ENCODE peak calls at places on chromosomes 13 and 19, in five cellular contexts. N is fibroblast of pulmonary artery, U is GM13977, A is neural progenitor cell, P is hepatocyte. O is an unnamed sample.

GRCh38 chr19:4456843-4457653 is 546 bp downstream of the UBXN6 start:
- DNase-seq in N (peak; percentile 70), U (peak; percentile 88), A (peak; percentile 93), P (peak; percentile 86), O (peak; percentile 86)

GRCh38 chr19:4233282-4233853 is 4.0 kb downstream of the EBI3 start:
- DNase-seq in N (peak; percentile 33), U (peak; percentile 55), A (peak; percentile 52), P (peak; percentile 25), O (peak; percentile 83)

GRCh38 chr13:41842029-41842428 is 118.9 kb downstream of the VWA8 start:
- DNase-seq in N (peak; percentile 73), U (no peak), A (no peak), P (peak; percentile 31), O (no peak)

GRCh38 chr19:14494910-14495677 is 833 bp downstream of the GIPC1 start:
- DNase-seq in N (no peak), U (peak; percentile 43), A (no peak), P (no peak), O (no peak)

GRCh38 chr13:98892821-98893220 is 85.0 kb downstream of the DOCK9 start:
- DNase-seq in N (no peak), U (no peak), A (peak; percentile 23), P (no peak), O (no peak)

GRCh38 chr19:55667958-55668357 is 7.1 kb upstream of the EPN1 start:
- DNase-seq in N (no peak), U (no peak), A (no peak), P (peak; percentile 81), O (no peak)

GRCh38 chr13:29402168-29402621 is 193.3 kb downstream of the SLC7A1 start:
- DNase-seq in N (peak; percentile 7), U (no peak), A (no peak), P (peak; percentile 65), O (no peak)

GRCh38 chr19:49422407-49423277 is 599 bp downstream of the PTH2 start:
- DNase-seq in N (peak; percentile 26), U (peak; percentile 68), A (peak; percentile 92), P (peak; percentile 41), O (peak; percentile 86)

GRCh38 chr13:100301418-100301817 is 212.5 kb downstream of the PCCA start:
- DNase-seq in N (peak; percentile 6), U (no peak), A (no peak), P (no peak), O (peak; percentile 33)

GRCh38 chr13:44404261-44405139 is 30.9 kb downstream of the SERP2 start:
- DNase-seq in N (no peak), U (no peak), A (peak; percentile 40), P (peak; percentile 56), O (no peak)

DNA sequence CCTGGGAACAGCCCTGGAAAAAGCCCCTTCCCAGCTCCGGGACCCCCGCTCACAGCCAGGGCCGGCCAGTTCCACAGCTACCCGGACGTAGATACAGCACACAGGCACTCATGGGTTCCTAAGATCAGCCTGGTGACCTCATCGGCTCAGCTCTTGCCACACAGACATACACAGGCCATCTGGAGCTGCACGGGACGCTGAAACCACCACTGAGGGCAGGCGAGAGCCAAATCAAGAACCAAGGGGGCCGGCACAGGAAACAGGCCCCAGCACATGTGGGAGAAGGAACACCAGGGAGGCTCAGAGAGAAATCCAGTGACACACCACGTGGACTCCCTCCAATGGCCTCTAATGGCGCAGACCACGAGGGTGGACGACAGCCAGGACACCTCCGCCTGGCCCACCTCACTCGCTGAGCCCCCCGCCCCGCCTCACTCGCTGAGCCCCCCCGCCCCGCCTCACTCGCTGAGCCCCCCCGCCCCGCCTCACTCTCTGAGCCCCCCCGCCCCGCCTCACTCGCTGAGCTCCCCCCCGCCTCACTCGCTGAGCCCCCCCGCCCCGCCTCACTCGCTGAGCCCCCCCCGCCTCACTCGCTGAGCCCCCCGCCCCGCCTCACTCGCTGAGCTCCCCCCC is 69.7 kb upstream of the C13orf46 start:
- DNase-seq in N (peak; percentile 84), U (no peak), A (no peak), P (peak; percentile 65), O (peak; percentile 65)
- TF ChIP-seq CTCF in N (peak; percentile 39), U (no peak), A (no peak), P (no peak), O (no peak)

DNA sequence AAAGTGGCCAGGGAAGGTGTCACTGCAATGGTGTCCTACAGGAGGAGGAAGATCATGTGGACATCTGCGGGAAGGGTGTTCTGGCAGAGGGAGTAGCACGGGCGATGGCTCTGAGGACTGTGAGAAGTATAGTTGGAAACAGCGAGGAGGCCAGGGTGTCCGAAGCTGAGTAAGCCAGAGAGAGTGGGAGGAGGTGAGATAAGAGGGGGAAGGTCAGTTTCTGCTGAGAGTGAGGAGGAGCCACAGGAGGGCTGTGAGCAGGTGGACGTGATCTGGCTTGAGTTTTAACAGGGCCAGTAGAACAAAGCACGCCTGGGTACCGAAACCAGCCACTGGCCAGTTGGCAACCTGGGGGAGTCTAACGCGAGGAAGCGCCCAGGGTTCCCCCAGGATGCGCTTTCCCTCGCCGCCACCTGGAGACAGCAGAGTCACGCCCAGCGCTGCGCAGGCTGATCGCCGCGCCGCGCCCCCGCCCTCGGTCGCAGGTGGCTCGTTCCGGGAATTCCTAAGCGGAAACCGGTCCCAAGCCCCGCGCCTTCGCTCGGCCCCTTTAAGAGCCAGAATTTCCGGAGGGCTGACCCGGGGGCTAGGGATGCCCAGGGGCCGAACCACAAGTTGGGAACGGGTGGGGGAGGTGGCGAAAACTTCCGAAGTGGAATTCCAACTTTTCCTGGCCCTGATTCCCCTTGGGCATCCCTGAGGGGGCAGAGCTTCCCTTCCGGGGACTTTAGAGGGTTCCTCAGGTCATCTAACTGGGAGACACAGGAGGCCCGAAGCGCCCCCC is 1.1 kb upstream of the LSR start:
- DNase-seq in N (no peak), U (peak; percentile 84), A (peak; percentile 98), P (peak; percentile 94), O (peak; percentile 45)
- TF ChIP-seq CTCF in N (no peak), U (peak; percentile 56), A (peak; percentile 50), P (peak; percentile 39), O (no peak)

GRCh38 chr19:5959260-5960004 is 18.5 kb downstream of the RANBP3 start:
- DNase-seq in N (no peak), U (no peak), A (no peak), P (no peak), O (no peak)

GRCh38 chr19:5958851-5959122 is 19.2 kb downstream of the RANBP3 start:
- DNase-seq in N (no peak), U (no peak), A (no peak), P (no peak), O (no peak)

GRCh38 chr19:5957132-5957531 is 20.8 kb downstream of the RANBP3 start:
- DNase-seq in N (no peak), U (no peak), A (no peak), P (peak; percentile 53), O (no peak)

GRCh38 chr19:5956728-5957127 is 21.2 kb downstream of the RANBP3 start:
- DNase-seq in N (no peak), U (no peak), A (no peak), P (no peak), O (no peak)

DNA sequence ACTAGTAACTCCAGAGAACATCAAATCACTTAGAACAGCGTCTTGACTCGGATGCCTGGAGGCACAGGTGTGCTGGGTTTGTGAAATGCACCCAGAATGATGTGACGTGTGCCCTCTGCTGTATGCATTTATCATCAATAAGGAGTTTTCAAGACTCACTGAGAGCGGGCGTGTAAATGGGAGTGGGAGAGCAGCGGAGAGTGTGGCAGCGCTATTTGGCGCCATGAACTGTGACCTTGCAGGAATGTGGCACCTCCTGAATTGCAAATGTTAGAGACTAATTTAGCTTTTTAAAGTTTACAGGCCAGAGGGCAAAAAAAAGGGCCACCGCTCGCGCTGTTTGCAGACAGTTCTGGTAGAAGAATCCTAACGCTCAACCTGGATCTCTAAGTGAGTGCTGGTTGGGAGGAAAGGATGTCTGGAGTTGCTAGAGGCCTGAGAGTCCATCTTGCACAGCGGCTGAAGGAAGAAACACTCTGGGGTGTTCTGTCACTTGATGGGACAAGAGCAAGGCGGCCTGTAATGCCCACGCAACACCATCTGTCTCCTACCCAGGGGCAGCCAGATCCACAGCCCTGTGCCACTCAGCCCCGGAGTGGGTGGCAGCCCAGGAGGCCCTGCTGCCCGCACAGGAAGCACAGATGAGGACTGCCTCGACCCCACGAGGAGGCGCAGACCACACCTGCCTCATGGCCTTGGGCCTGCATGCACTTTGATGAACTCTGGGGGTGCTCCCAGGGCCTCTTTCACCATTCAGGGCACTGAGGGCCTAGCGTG is 19.7 kb downstream of the RANBP3 start:
- DNase-seq in N (no peak), U (no peak), A (no peak), P (no peak), O (no peak)
- TF ChIP-seq CTCF in N (no peak), U (no peak), A (no peak), P (peak; percentile 3), O (no peak)

GRCh38 chr13:24610956-24611355 is 69.3 kb upstream of the ATP12A start:
- DNase-seq in N (no peak), U (no peak), A (no peak), P (no peak), O (no peak)

GRCh38 chr13:24606486-24607170 is 73.6 kb upstream of the ATP12A start:
- DNase-seq in N (no peak), U (no peak), A (no peak), P (no peak), O (peak; percentile 48)

DNA sequence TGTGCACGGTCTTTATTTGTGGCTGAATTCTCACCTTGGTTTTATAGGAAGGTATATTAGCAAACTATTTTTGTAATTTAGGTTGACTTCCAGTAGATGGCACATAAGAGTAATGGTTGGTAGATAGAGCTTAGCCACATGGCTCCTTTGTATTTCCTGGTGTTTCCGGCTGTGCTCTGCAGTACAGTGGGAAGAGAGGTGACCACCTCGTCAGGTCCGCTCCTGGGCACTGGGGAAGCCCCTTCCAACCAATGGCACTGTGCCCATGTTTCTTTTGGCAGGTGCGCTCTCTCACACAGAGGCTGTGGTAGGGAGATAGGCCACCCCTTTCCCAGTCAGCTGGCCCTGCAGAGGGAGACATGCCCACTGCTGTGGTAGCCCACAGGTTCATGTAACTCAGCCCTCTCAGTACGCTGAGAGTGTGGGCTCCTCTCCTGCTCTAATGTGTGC is 74.3 kb upstream of the ATP12A start:
- DNase-seq in N (peak; percentile 44), U (no peak), A (peak; percentile 36), P (peak; percentile 64), O (no peak)
- TF ChIP-seq CTCF in N (peak; percentile 28), U (peak; percentile 37), A (peak; percentile 46), P (peak; percentile 49), O (no peak)

DNA sequence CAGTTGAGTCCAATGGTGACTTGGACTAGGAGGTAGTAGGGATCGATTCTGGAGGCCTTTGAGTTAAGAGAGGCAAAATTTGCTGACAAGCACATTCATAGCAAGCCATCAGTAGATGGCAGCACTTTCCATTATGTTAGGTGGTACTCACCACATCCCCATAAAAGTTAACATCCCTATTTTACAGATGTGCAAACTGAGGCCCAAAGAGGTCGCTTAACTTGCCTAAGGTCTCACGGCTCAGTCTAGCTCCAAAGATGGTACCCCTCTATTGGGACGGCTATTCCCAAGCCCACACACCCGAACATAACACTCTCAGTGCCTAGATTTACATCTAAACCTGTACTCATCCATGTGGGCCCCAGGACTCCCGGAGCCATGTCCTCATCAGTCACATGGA is 21.5 kb upstream of the FOSB start:
- DNase-seq in N (peak; percentile 71), U (peak; percentile 58), A (peak; percentile 49), P (peak; percentile 41), O (no peak)
- TF ChIP-seq CTCF in N (peak; percentile 53), U (peak; percentile 66), A (peak; percentile 43), P (peak; percentile 21), O (no peak)

DNA sequence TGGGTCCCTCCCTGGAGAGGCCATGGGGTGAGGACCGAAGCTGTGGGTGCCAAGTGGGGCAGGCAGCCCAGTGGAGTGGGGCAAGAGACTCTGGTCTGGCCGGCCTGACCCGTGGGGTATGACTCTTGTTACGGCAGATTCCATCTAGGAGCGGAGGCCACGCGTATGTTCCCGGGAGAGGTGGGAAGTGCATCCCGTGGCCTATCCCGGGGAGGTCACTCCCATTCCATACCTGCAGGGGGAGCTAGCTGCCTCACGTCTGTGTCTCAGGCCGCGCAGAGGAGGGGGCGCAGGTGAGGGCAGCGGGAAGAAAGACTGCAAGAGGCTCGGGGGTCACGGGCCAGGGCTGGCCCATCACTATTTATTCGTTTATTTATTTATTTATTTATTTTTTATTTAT is 4.9 kb downstream of the CSNK1G2 start:
- DNase-seq in N (peak; percentile 25), U (no peak), A (peak; percentile 84), P (peak; percentile 53), O (peak; percentile 81)
- TF ChIP-seq CTCF in N (peak; percentile 49), U (peak; percentile 59), A (peak; percentile 67), P (peak; percentile 46), O (peak; percentile 73)